ENCODE peak calls at places on chromosomes 6 and 20, in four cellular contexts. One of them, this sample, is unnamed.

GRCh38 chr6:52537001-52537753 is 39.7 kb downstream of the TRAM2 start:
- DNase-seq in stomach: no peak
- DNase-seq in K562: no peak
- DNase-seq in HepG2: no peak
- DNase-seq in this sample: no peak

GRCh38 chr20:18496042-18496441 is 983 bp downstream of the RBBP9 start:
- DNase-seq in stomach: no peak
- DNase-seq in K562: no peak
- DNase-seq in HepG2: no peak
- DNase-seq in this sample: no peak

GRCh38 chr6:112434896-112435295 is 87.8 kb downstream of the RFPL4B start:
- DNase-seq in stomach: no peak
- DNase-seq in K562: no peak
- DNase-seq in HepG2: no peak
- DNase-seq in this sample: no peak

GRCh38 chr20:37584238-37584807 is 56.6 kb upstream of the BLCAP start:
- DNase-seq in stomach: no peak
- DNase-seq in K562: peak; percentile 24
- DNase-seq in HepG2: no peak
- DNase-seq in this sample: no peak

GRCh38 chr6:3843379-3844096 is 5.6 kb upstream of the FAM50B start:
- DNase-seq in stomach: no peak
- DNase-seq in K562: no peak
- DNase-seq in HepG2: no peak
- DNase-seq in this sample: no peak

GRCh38 chr20:10111144-10111771 is 76.5 kb downstream of the ANKEF1 start:
- DNase-seq in stomach: peak; percentile 44
- DNase-seq in K562: no peak
- DNase-seq in HepG2: peak; percentile 15
- DNase-seq in this sample: no peak

GRCh38 chr6:109527989-109528388 is 45.0 kb upstream of the ZBTB24 start:
- DNase-seq in stomach: no peak
- DNase-seq in K562: peak; percentile 43
- DNase-seq in HepG2: peak; percentile 20
- DNase-seq in this sample: no peak

GRCh38 chr6:28587011-28587745 is 61.5 kb downstream of the GPX5 start:
- DNase-seq in stomach: peak; percentile 73
- DNase-seq in K562: no peak
- DNase-seq in HepG2: peak; percentile 82
- DNase-seq in this sample: no peak

GRCh38 chr6:149087898-149088297 is 229.6 kb upstream of the TAB2 start:
- DNase-seq in stomach: no peak
- DNase-seq in K562: no peak
- DNase-seq in HepG2: no peak
- DNase-seq in this sample: no peak

GRCh38 chr6:13184547-13184946 is 143.8 kb downstream of the TBC1D7 start:
- DNase-seq in stomach: no peak
- DNase-seq in K562: no peak
- DNase-seq in HepG2: no peak
- DNase-seq in this sample: no peak

GRCh38 chr6:29702519-29703103 is 20.6 kb upstream of the HLA-F start:
- DNase-seq in stomach: peak; percentile 46
- DNase-seq in K562: peak; percentile 76
- DNase-seq in HepG2: peak; percentile 19
- DNase-seq in this sample: no peak

GRCh38 chr6:157008568-157008967 is 231.4 kb downstream of the ARID1B start:
- DNase-seq in stomach: no peak
- DNase-seq in K562: no peak
- DNase-seq in HepG2: no peak
- DNase-seq in this sample: no peak

GRCh38 chr6:111872521-111873177 is 603 bp downstream of the FYN start:
- DNase-seq in stomach: no peak
- DNase-seq in K562: peak; percentile 19
- DNase-seq in HepG2: no peak
- DNase-seq in this sample: peak; percentile 83

GRCh38 chr20:52275243-52275817 is 83.8 kb upstream of the ZFP64 start:
- DNase-seq in stomach: no peak
- DNase-seq in K562: no peak
- DNase-seq in HepG2: no peak
- DNase-seq in this sample: no peak

GRCh38 chr6:44489912-44490604 is 102.6 kb downstream of the CDC5L start:
- DNase-seq in stomach: no peak
- DNase-seq in K562: no peak
- DNase-seq in HepG2: no peak
- DNase-seq in this sample: no peak

GRCh38 chr20:44703183-44703925 is 11.8 kb upstream of the CCN5 start:
- DNase-seq in stomach: no peak
- DNase-seq in K562: no peak
- DNase-seq in HepG2: no peak
- DNase-seq in this sample: no peak

GRCh38 chr6:126716826-126717514 is 377.1 kb downstream of the CENPW start:
- DNase-seq in stomach: no peak
- DNase-seq in K562: no peak
- DNase-seq in HepG2: no peak
- DNase-seq in this sample: no peak

GRCh38 chr20:59159091-59159821 is 4.4 kb upstream of the ZNF831 start:
- DNase-seq in stomach: no peak
- DNase-seq in K562: peak; percentile 18
- DNase-seq in HepG2: no peak
- DNase-seq in this sample: no peak

GRCh38 chr6:112279044-112279916 is 24.9 kb upstream of the LAMA4 start:
- DNase-seq in stomach: no peak
- DNase-seq in K562: no peak
- DNase-seq in HepG2: no peak
- DNase-seq in this sample: no peak

GRCh38 chr6:45548657-45549515 is 171.2 kb upstream of the SUPT3H start:
- DNase-seq in stomach: no peak
- DNase-seq in K562: no peak
- DNase-seq in HepG2: no peak
- DNase-seq in this sample: no peak

GRCh38 chr20:57904706-57905105 is 194.9 kb upstream of the PMEPA1 start:
- DNase-seq in stomach: no peak
- DNase-seq in K562: no peak
- DNase-seq in HepG2: no peak
- DNase-seq in this sample: no peak

GRCh38 chr6:12602342-12602741 is 114.2 kb upstream of the PHACTR1 start:
- DNase-seq in stomach: no peak
- DNase-seq in K562: no peak
- DNase-seq in HepG2: no peak
- DNase-seq in this sample: no peak

GRCh38 chr20:54475334-54476287 is at the start of gene DOK5:
- DNase-seq in stomach: no peak
- DNase-seq in K562: no peak
- DNase-seq in HepG2: no peak
- DNase-seq in this sample: peak; percentile 71

GRCh38 chr20:48738399-48739304 is 89.1 kb downstream of the PREX1 start:
- DNase-seq in stomach: no peak
- DNase-seq in K562: no peak
- DNase-seq in HepG2: peak; percentile 69
- DNase-seq in this sample: peak; percentile 25

GRCh38 chr6:3751019-3751729 is at the start of gene PXDC1:
- DNase-seq in stomach: no peak
- DNase-seq in K562: no peak
- DNase-seq in HepG2: no peak
- DNase-seq in this sample: no peak

GRCh38 chr6:27260836-27261375 is 13.4 kb downstream of the PRSS16 start:
- DNase-seq in stomach: no peak
- DNase-seq in K562: no peak
- DNase-seq in HepG2: no peak
- DNase-seq in this sample: no peak

GRCh38 chr6:163955131-163955530 is 540.6 kb downstream of the QKI start:
- DNase-seq in stomach: no peak
- DNase-seq in K562: no peak
- DNase-seq in HepG2: no peak
- DNase-seq in this sample: no peak

GRCh38 chr6:35218021-35218420 is 4.3 kb downstream of the SCUBE3 start:
- DNase-seq in stomach: no peak
- DNase-seq in K562: no peak
- DNase-seq in HepG2: no peak
- DNase-seq in this sample: no peak

GRCh38 chr6:138512615-138513014 is 13.3 kb upstream of the NHSL1 start:
- DNase-seq in stomach: no peak
- DNase-seq in K562: no peak
- DNase-seq in HepG2: no peak
- DNase-seq in this sample: no peak

GRCh38 chr6:138504764-138505689 is 5.7 kb upstream of the NHSL1 start:
- DNase-seq in stomach: no peak
- DNase-seq in K562: no peak
- DNase-seq in HepG2: no peak
- DNase-seq in this sample: no peak

GRCh38 chr6:138509371-138509770 is 10.1 kb upstream of the NHSL1 start:
- DNase-seq in stomach: peak; percentile 63
- DNase-seq in K562: peak; percentile 44
- DNase-seq in HepG2: peak; percentile 71
- DNase-seq in this sample: peak; percentile 65

GRCh38 chr6:138507977-138508675 is 8.8 kb upstream of the NHSL1 start:
- DNase-seq in stomach: peak; percentile 50
- DNase-seq in K562: no peak
- DNase-seq in HepG2: peak; percentile 91
- DNase-seq in this sample: no peak

DNA sequence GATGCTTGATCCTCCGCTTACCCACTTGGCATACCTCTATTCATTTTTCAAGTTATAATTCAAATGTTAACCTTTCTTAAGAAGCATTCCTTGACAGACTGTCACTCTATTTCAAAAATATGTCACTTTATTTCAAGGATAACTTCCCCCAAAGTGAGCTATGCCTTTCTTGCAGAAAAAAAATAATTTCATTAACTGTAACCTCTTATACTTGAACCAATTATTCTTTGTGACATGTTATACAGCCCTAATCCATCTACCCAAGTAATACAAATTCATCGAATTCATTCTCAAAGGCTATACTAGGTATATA is 9.3 kb upstream of the NHSL1 start:
- DNase-seq in stomach: no peak
- DNase-seq in K562: no peak
- DNase-seq in HepG2: no peak
- DNase-seq in this sample: no peak
- TF ChIP-seq POLR2AphosphoS5 in stomach: no peak
- TF ChIP-seq POLR2AphosphoS5 in K562: no peak
- TF ChIP-seq POLR2AphosphoS5 in HepG2: no peak
- TF ChIP-seq POLR2AphosphoS5 in this sample: no peak

DNA sequence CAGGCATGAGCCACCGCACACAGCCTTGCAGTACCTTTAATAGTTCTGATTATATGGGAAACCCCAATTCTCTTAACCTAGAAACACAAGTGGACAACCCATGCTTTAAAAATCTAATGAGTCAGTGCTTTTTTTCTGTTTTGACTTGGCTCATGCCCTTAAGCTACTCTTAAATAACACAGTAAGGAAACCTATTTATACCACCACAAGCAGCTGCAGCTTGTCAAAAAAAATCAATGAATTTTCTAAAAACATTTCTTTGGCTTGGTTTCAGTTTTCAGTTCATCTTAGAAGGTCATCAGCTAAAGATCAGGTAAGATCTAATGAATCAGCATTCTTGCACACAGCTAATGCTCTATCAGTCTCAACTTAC is 124.1 kb upstream of the DST start:
- DNase-seq in stomach: no peak
- DNase-seq in K562: no peak
- DNase-seq in HepG2: no peak
- DNase-seq in this sample: no peak
- TF ChIP-seq EP300 in stomach: no peak
- TF ChIP-seq EP300 in K562: no peak
- TF ChIP-seq EP300 in HepG2: no peak
- TF ChIP-seq EP300 in this sample: no peak

GRCh38 chr6:33075568-33076405 is at the start of gene HLA-DPB1:
- DNase-seq in stomach: no peak
- DNase-seq in K562: peak; percentile 32
- DNase-seq in HepG2: peak; percentile 20
- DNase-seq in this sample: no peak
- TF ChIP-seq POLR2AphosphoS5 in stomach: peak; percentile 39
- TF ChIP-seq POLR2AphosphoS5 in K562: no peak
- TF ChIP-seq POLR2AphosphoS5 in HepG2: no peak
- TF ChIP-seq POLR2AphosphoS5 in this sample: peak; percentile 66

GRCh38 chr6:158439255-158439654 is 120.6 kb upstream of the TMEM181 start:
- DNase-seq in stomach: no peak
- DNase-seq in K562: no peak
- DNase-seq in HepG2: no peak
- DNase-seq in this sample: no peak
- TF ChIP-seq EP300 in stomach: no peak
- TF ChIP-seq EP300 in K562: no peak
- TF ChIP-seq EP300 in HepG2: no peak
- TF ChIP-seq EP300 in this sample: no peak

GRCh38 chr6:331622-332521 is 39.6 kb downstream of the DUSP22 start:
- DNase-seq in stomach: no peak
- DNase-seq in K562: no peak
- DNase-seq in HepG2: no peak
- DNase-seq in this sample: no peak
- TF ChIP-seq POLR2AphosphoS5 in stomach: no peak
- TF ChIP-seq POLR2AphosphoS5 in K562: no peak
- TF ChIP-seq POLR2AphosphoS5 in HepG2: no peak
- TF ChIP-seq POLR2AphosphoS5 in this sample: no peak

GRCh38 chr6:40907198-40907701 is 131.8 kb downstream of the UNC5CL start:
- DNase-seq in stomach: peak; percentile 60
- DNase-seq in K562: no peak
- DNase-seq in HepG2: peak; percentile 19
- DNase-seq in this sample: no peak
- TF ChIP-seq EP300 in stomach: no peak
- TF ChIP-seq EP300 in K562: no peak
- TF ChIP-seq EP300 in HepG2: no peak
- TF ChIP-seq EP300 in this sample: no peak

GRCh38 chr6:101845172-101845571 is 451.7 kb downstream of the GRIK2 start:
- DNase-seq in stomach: no peak
- DNase-seq in K562: no peak
- DNase-seq in HepG2: no peak
- DNase-seq in this sample: no peak
- TF ChIP-seq POLR2AphosphoS5 in stomach: no peak
- TF ChIP-seq POLR2AphosphoS5 in K562: no peak
- TF ChIP-seq POLR2AphosphoS5 in HepG2: no peak
- TF ChIP-seq POLR2AphosphoS5 in this sample: no peak

GRCh38 chr6:143845033-143845432 is 1.9 kb downstream of the LTV1 start:
- DNase-seq in stomach: no peak
- DNase-seq in K562: no peak
- DNase-seq in HepG2: no peak
- DNase-seq in this sample: no peak
- TF ChIP-seq EP300 in stomach: no peak
- TF ChIP-seq EP300 in K562: no peak
- TF ChIP-seq EP300 in HepG2: no peak
- TF ChIP-seq EP300 in this sample: no peak